ENCODE peak calls at places on chromosomes 3 and 15, in eight cellular contexts. Q is cardiac muscle cell, Y is dorsolateral prefrontal cortex, B is left ventricle myocardium inferior, I is testis, E is neural progenitor cell, C is GM12878, A is tibial artery. O is an unnamed sample.

GRCh38 chr3:178446054-178446453 is 90.2 kb upstream of the KCNMB2 start:
- DNase-seq in Q (peak), Y (no peak), B (no peak), I (no peak), E (no peak), C (no peak), A (no peak), O (no peak)

GRCh38 chr3:127888564-127889107 is 26.4 kb upstream of the KBTBD12 start:
- DNase-seq in Q (no peak), Y (no peak), B (peak), I (peak), E (no peak), C (no peak), A (peak), O (no peak)

GRCh38 chr15:39661776-39662175 is 80.9 kb downstream of the THBS1 start:
- DNase-seq in Q (no peak), Y (no peak), B (no peak), I (no peak), E (no peak), C (no peak), A (no peak), O (no peak)

GRCh38 chr3:20054549-20054987 is 14.3 kb downstream of the KAT2B start:
- DNase-seq in Q (peak), Y (no peak), B (no peak), I (peak), E (no peak), C (peak), A (peak), O (peak)

GRCh38 chr3:126146525-126147146 is 33.8 kb downstream of the ALDH1L1 start:
- DNase-seq in Q (no peak), Y (peak), B (no peak), I (peak), E (no peak), C (no peak), A (no peak), O (no peak)

GRCh38 chr3:129399895-129400357 is 28.5 kb downstream of the EFCAB12 start:
- DNase-seq in Q (no peak), Y (no peak), B (no peak), I (peak), E (no peak), C (no peak), A (no peak), O (no peak)

GRCh38 chr3:78846688-78847087 is 921.1 kb downstream of the ROBO1 start:
- DNase-seq in Q (peak), Y (no peak), B (no peak), I (no peak), E (no peak), C (no peak), A (no peak), O (peak)

GRCh38 chr3:117962750-117963149 is 1071.9 kb downstream of the IGSF11 start:
- DNase-seq in Q (no peak), Y (no peak), B (no peak), I (no peak), E (no peak), C (no peak), A (no peak), O (no peak)

GRCh38 chr15:87563840-87564239 is 692.7 kb downstream of the NTRK3 start:
- DNase-seq in Q (no peak), Y (no peak), B (no peak), I (no peak), E (no peak), C (no peak), A (no peak), O (no peak)

GRCh38 chr15:23497710-23498111 is 50.7 kb upstream of the GOLGA6L2 start:
- DNase-seq in Q (peak), Y (no peak), B (no peak), I (no peak), E (peak), C (no peak), A (no peak), O (peak)

GRCh38 chr3:59407425-59407824 is 357.6 kb upstream of the CFAP20DC start:
- DNase-seq in Q (no peak), Y (no peak), B (no peak), I (no peak), E (no peak), C (no peak), A (no peak), O (no peak)

GRCh38 chr15:100918690-100919480 is at the start of gene LRRK1:
- DNase-seq in Q (peak), Y (no peak), B (peak), I (no peak), E (peak), C (no peak), A (no peak), O (peak)

GRCh38 chr15:75347222-75348033 is 589 bp downstream of the NEIL1 start:
- DNase-seq in Q (peak), Y (peak), B (peak), I (peak), E (peak), C (no peak), A (no peak), O (peak)

GRCh38 chr3:125479091-125479490 is 40.9 kb downstream of the SNX4 start:
- DNase-seq in Q (no peak), Y (no peak), B (no peak), I (no peak), E (no peak), C (no peak), A (no peak), O (no peak)

GRCh38 chr3:197392961-197393360 is 94.5 kb upstream of the DLG1 start:
- DNase-seq in Q (peak), Y (no peak), B (no peak), I (no peak), E (no peak), C (no peak), A (no peak), O (no peak)

GRCh38 chr15:88401972-88402656 is 65.1 kb downstream of the MRPL46 start:
- DNase-seq in Q (no peak), Y (peak), B (peak), I (no peak), E (peak), C (no peak), A (no peak), O (peak)

GRCh38 chr3:32078864-32079263 is 27.6 kb upstream of the GPD1L start:
- DNase-seq in Q (no peak), Y (no peak), B (no peak), I (no peak), E (no peak), C (no peak), A (no peak), O (no peak)

GRCh38 chr3:47578119-47578630 is 490 bp downstream of the CSPG5 start:
- DNase-seq in Q (no peak), Y (peak), B (peak), I (peak), E (peak), C (no peak), A (no peak), O (peak)

GRCh38 chr3:155572085-155572484 is 172.8 kb downstream of the PLCH1 start:
- DNase-seq in Q (peak), Y (no peak), B (no peak), I (no peak), E (no peak), C (no peak), A (no peak), O (peak)

GRCh38 chr3:55591893-55592292 is 104.8 kb upstream of the WNT5A start:
- DNase-seq in Q (no peak), Y (peak), B (no peak), I (no peak), E (no peak), C (no peak), A (peak), O (no peak)

GRCh38 chr15:33242669-33243191 is 48.2 kb upstream of the FMN1 start:
- DNase-seq in Q (peak), Y (no peak), B (no peak), I (no peak), E (peak), C (no peak), A (no peak), O (no peak)

GRCh38 chr15:77187751-77188464 is 117.0 kb upstream of the TSPAN3 start:
- DNase-seq in Q (peak), Y (no peak), B (no peak), I (peak), E (no peak), C (peak), A (peak), O (no peak)

GRCh38 chr3:71050521-71051258 is 532.8 kb downstream of the FOXP1 start:
- DNase-seq in Q (peak), Y (no peak), B (no peak), I (no peak), E (no peak), C (no peak), A (no peak), O (no peak)

GRCh38 chr3:98893740-98894139 is 7.8 kb downstream of the DCBLD2 start:
- DNase-seq in Q (no peak), Y (no peak), B (no peak), I (no peak), E (peak), C (no peak), A (no peak), O (no peak)

GRCh38 chr3:155807823-155808222 is 1.7 kb upstream of the C3orf33 start:
- DNase-seq in Q (no peak), Y (no peak), B (no peak), I (no peak), E (no peak), C (no peak), A (no peak), O (no peak)

GRCh38 chr3:177830411-177830849 is 633.1 kb upstream of the TBL1XR1 start:
- DNase-seq in Q (peak), Y (no peak), B (no peak), I (peak), E (no peak), C (no peak), A (peak), O (peak)

GRCh38 chr3:53589806-53590205 is 95.4 kb downstream of the CACNA1D start:
- DNase-seq in Q (no peak), Y (no peak), B (no peak), I (no peak), E (no peak), C (no peak), A (no peak), O (no peak)

GRCh38 chr3:177679568-177680441 is 482.5 kb upstream of the TBL1XR1 start:
- DNase-seq in Q (peak), Y (no peak), B (no peak), I (no peak), E (peak), C (no peak), A (peak), O (no peak)

GRCh38 chr15:89414571-89414970 is 79.9 kb upstream of the POLG start:
- DNase-seq in Q (no peak), Y (no peak), B (no peak), I (no peak), E (no peak), C (no peak), A (no peak), O (no peak)

GRCh38 chr3:196149375-196149774 is 61.8 kb downstream of the ZDHHC19 start:
- DNase-seq in Q (no peak), Y (no peak), B (no peak), I (no peak), E (no peak), C (no peak), A (no peak), O (no peak)

GRCh38 chr3:49122886-49123545 is 2.4 kb upstream of the USP19 start:
- DNase-seq in Q (no peak), Y (no peak), B (no peak), I (no peak), E (no peak), C (no peak), A (no peak), O (no peak)

GRCh38 chr15:88393719-88394519 is 73.3 kb downstream of the MRPL46 start:
- DNase-seq in Q (no peak), Y (no peak), B (no peak), I (no peak), E (no peak), C (no peak), A (no peak), O (no peak)

DNA sequence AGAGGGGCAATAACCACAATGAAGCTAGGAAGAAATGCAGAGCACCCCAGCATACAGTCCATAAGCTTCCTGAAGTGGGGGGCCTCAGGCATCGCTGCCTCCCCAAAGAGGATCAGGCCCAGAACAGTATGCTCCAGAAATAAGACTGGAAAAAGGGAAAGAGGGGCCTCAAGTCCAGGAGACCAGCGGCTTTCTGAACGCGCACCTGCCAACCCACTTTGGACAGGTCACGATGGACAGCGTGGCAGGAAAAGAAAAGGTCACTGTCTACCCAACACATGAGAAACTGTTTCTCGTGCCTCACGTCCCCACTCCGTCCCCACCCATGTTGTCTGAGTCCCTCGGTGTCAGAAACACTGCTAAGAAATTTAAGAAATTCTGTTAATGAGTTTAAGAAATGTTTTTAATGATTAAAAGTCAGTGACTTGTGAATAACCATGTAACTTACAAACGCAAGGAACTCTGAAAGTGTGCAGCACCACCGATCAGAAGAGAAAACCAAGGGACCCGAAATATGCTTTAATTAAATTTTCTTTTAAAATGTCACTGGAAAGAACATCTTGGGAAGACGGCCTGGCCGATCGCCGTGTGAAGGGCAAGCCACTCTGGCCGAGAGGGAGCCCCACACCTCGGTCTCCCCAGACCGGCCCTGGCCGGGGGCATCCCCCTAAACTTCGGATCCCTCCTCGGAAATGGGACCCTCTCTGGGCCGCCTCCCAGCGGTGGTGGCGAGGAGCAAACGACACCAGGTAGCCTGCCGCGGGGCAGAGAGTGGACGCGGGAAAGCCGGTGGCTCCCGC is 1.7 kb upstream of the PPARG start:
- DNase-seq in Q (peak), Y (no peak), B (peak), I (no peak), E (peak), C (no peak), A (no peak), O (peak)
- H3K4me3 ChIP-seq in Q (peak), Y (peak), B (peak), I (peak), E (peak), C (no peak), A (peak), O (peak)

GRCh38 chr3:157066335-157067071 is 93.4 kb downstream of the CCNL1 start:
- DNase-seq in Q (peak), Y (peak), B (no peak), I (no peak), E (no peak), C (no peak), A (no peak), O (no peak)
- H3K27ac ChIP-seq in Q (no peak), Y (peak), B (no peak), I (no peak), E (no peak), C (no peak), A (no peak), O (no peak)

GRCh38 chr3:168620854-168621253 is 525.1 kb upstream of the GOLIM4 start:
- DNase-seq in Q (peak), Y (peak), B (no peak), I (peak), E (peak), C (no peak), A (no peak), O (peak)
- TF ChIP-seq CTCF in Q (peak), Y (peak), B (peak), I (no peak), E (peak), C (peak), A (no peak), O (peak)

DNA sequence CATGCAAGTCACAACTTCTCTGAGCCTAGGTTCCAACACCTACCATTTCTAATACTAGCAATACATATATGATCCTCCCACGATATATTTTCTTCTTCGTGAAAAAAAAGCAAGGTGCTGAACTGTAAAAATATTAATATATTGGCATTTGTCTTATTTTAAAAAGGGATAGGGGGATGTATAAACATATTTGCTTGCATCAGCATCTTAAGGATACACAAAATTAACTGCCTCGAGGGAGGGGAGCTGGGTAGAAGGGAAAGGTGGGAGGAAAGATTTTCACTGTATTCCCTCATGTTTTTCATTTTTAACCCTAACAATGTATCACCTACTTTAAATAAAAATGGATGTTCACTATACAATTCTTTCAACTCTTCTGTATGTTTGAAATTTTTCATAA is 1.3 kb downstream of the HACD2 start:
- DNase-seq in Q (no peak), Y (no peak), B (no peak), I (no peak), E (no peak), C (no peak), A (no peak), O (no peak)
- H3K4me3 ChIP-seq in Q (peak), Y (peak), B (peak), I (no peak), E (peak), C (peak), A (peak), O (peak)

DNA sequence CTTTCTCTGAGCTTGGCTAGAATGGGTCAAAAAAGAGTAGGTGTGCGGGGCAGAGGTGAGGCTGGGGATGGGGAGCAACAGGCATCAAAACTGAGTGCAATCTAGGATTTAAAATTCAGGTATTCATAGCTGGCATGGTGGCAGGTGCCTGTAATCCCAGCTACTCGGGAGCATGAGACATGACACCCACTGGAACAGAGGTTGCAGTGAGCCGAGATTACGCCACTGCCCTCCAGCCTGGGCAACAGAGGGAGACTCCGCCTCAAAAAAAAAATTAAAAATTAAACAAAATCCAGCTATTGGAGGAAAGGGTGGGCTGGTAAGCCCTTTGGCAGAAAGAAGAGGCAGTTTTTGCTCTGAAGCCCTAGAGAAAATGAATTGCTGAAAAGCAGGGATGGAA is 485.8 kb upstream of the PROK2 start:
- DNase-seq in Q (no peak), Y (no peak), B (no peak), I (no peak), E (no peak), C (no peak), A (no peak), O (no peak)
- H3K27ac ChIP-seq in Q (no peak), Y (peak), B (peak), I (peak), E (no peak), C (no peak), A (no peak), O (peak)

GRCh38 chr15:34259557-34259956 is 34.7 kb downstream of the EMC4 start:
- DNase-seq in Q (peak), Y (no peak), B (peak), I (no peak), E (no peak), C (no peak), A (no peak), O (no peak)
- TF ChIP-seq CTCF in Q (no peak), Y (no peak), B (no peak), I (no peak), E (no peak), C (no peak), A (no peak), O (no peak)

O was measured in hepatocyte.